ENCODE peak calls at places on chromosomes 6 and 20, in five cellular contexts. N is RWPE1, G is cardiac muscle cell, Z is foreskin fibroblast, P is tibial nerve. Y is an unnamed sample.

GRCh38 chr20:688809-689208 is 13.2 kb upstream of the SCRT2 start:
- DNase-seq in N (no peak), G (no peak), Z (peak), P (no peak), Y (no peak)

GRCh38 chr6:89895273-89895874 is 1.1 kb downstream of the GJA10 start:
- DNase-seq in N (peak), G (peak), Z (peak), P (no peak), Y (no peak)

GRCh38 chr20:23156170-23156841 is 70.2 kb upstream of the CD93 start:
- DNase-seq in N (peak), G (peak), Z (peak), P (peak), Y (no peak)

GRCh38 chr20:49323622-49324238 is 45.9 kb upstream of the ZNFX1 start:
- DNase-seq in N (peak), G (peak), Z (peak), P (peak), Y (peak)

GRCh38 chr6:85287654-85288053 is 162.2 kb upstream of the NT5E start:
- DNase-seq in N (no peak), G (no peak), Z (no peak), P (no peak), Y (no peak)

GRCh38 chr20:2156666-2157624 is 55.3 kb downstream of the STK35 start:
- DNase-seq in N (no peak), G (no peak), Z (peak), P (no peak), Y (no peak)

GRCh38 chr6:28005124-28005662 is 48.2 kb downstream of the OR2B6 start:
- DNase-seq in N (no peak), G (no peak), Z (no peak), P (no peak), Y (no peak)

GRCh38 chr6:138607478-138608433 is 108.5 kb upstream of the NHSL1 start:
- DNase-seq in N (no peak), G (no peak), Z (no peak), P (no peak), Y (no peak)

GRCh38 chr6:39341942-39342341 is 19.4 kb upstream of the KCNK16 start:
- DNase-seq in N (no peak), G (no peak), Z (no peak), P (no peak), Y (no peak)

GRCh38 chr20:38825901-38826625 is 20.6 kb downstream of the PPP1R16B start:
- DNase-seq in N (peak), G (peak), Z (peak), P (no peak), Y (no peak)

GRCh38 chr6:159414711-159415110 is 245.5 kb downstream of the FNDC1 start:
- DNase-seq in N (no peak), G (no peak), Z (no peak), P (no peak), Y (no peak)

GRCh38 chr6:5094327-5094726 is 9.2 kb downstream of the PPP1R3G start:
- DNase-seq in N (no peak), G (peak), Z (peak), P (no peak), Y (no peak)

GRCh38 chr6:48535569-48535968 is 424.6 kb upstream of the PTCHD4 start:
- DNase-seq in N (peak), G (peak), Z (peak), P (no peak), Y (no peak)

GRCh38 chr6:79240509-79240908 is 6.0 kb upstream of the HMGN3 start:
- DNase-seq in N (no peak), G (peak), Z (no peak), P (no peak), Y (no peak)

GRCh38 chr20:17228624-17229061 is 1.8 kb downstream of the PCSK2 start:
- DNase-seq in N (no peak), G (no peak), Z (no peak), P (no peak), Y (no peak)

GRCh38 chr6:15994814-15995459 is 133.9 kb upstream of the MYLIP start:
- DNase-seq in N (no peak), G (no peak), Z (no peak), P (no peak), Y (no peak)

GRCh38 chr6:36360241-36361054 is 23.8 kb upstream of the BNIP5 start:
- DNase-seq in N (peak), G (peak), Z (peak), P (peak), Y (peak)

GRCh38 chr6:39189131-39189530 is 40.1 kb downstream of the KCNK5 start:
- DNase-seq in N (no peak), G (no peak), Z (no peak), P (no peak), Y (no peak)

GRCh38 chr6:33014841-33015634 is 5.6 kb upstream of the HLA-DOA start:
- DNase-seq in N (peak), G (peak), Z (peak), P (peak), Y (peak)

GRCh38 chr20:62227977-62228958 is 8.2 kb upstream of the HRH3 start:
- DNase-seq in N (no peak), G (no peak), Z (no peak), P (no peak), Y (no peak)

GRCh38 chr20:57762531-57763234 is 52.9 kb upstream of the PMEPA1 start:
- DNase-seq in N (no peak), G (no peak), Z (no peak), P (no peak), Y (no peak)

GRCh38 chr6:15575357-15576037 is 87.3 kb downstream of the DTNBP1 start:
- DNase-seq in N (no peak), G (no peak), Z (no peak), P (no peak), Y (no peak)

GRCh38 chr6:135033238-135033637 is 21.4 kb downstream of the HBS1L start:
- DNase-seq in N (no peak), G (no peak), Z (no peak), P (no peak), Y (no peak)

GRCh38 chr6:43496370-43497128 is 13.6 kb downstream of the LRRC73 start:
- DNase-seq in N (peak), G (peak), Z (peak), P (no peak), Y (peak)

GRCh38 chr6:22828179-22829062 is 259.1 kb downstream of the HDGFL1 start:
- DNase-seq in N (peak), G (peak), Z (peak), P (no peak), Y (no peak)

GRCh38 chr6:147283460-147283859 is 79.2 kb downstream of the STXBP5 start:
- DNase-seq in N (no peak), G (no peak), Z (peak), P (no peak), Y (no peak)

GRCh38 chr6:72466971-72467566 is 154.8 kb upstream of the KCNQ5 start:
- DNase-seq in N (no peak), G (peak), Z (no peak), P (no peak), Y (no peak)

GRCh38 chr6:165889636-165890403 is 226.8 kb upstream of the PDE10A start:
- DNase-seq in N (peak), G (peak), Z (peak), P (no peak), Y (no peak)

GRCh38 chr20:17541996-17542395 is 10.8 kb upstream of the BFSP1 start:
- DNase-seq in N (no peak), G (peak), Z (peak), P (no peak), Y (no peak)

GRCh38 chr6:137705166-137706064 is 161.6 kb upstream of the TNFAIP3 start:
- DNase-seq in N (peak), G (peak), Z (peak), P (peak), Y (peak)

GRCh38 chr6:28659250-28659566 is 133.5 kb downstream of the GPX5 start:
- DNase-seq in N (no peak), G (no peak), Z (no peak), P (no peak), Y (no peak)

GRCh38 chr20:16942702-16943101 is 194.5 kb downstream of the OTOR start:
- DNase-seq in N (no peak), G (no peak), Z (peak), P (no peak), Y (no peak)

GRCh38 chr20:5990946-5991345 is 40.5 kb downstream of the MCM8 start:
- DNase-seq in N (no peak), G (no peak), Z (no peak), P (no peak), Y (no peak)

GRCh38 chr20:5987383-5987782 is 36.9 kb downstream of the MCM8 start:
- DNase-seq in N (no peak), G (no peak), Z (no peak), P (no peak), Y (no peak)

GRCh38 chr20:5991623-5992441 is 41.4 kb downstream of the MCM8 start:
- DNase-seq in N (no peak), G (no peak), Z (peak), P (no peak), Y (no peak)

GRCh38 chr20:5989539-5989938 is 39.1 kb downstream of the MCM8 start:
- DNase-seq in N (no peak), G (no peak), Z (no peak), P (no peak), Y (no peak)
- TF ChIP-seq CTCF in N (no peak), G (no peak), Z (no peak), P (no peak), Y (no peak)

GRCh38 chr6:157885211-157885788 is 62.3 kb downstream of the SNX9 start:
- DNase-seq in N (no peak), G (no peak), Z (no peak), P (no peak), Y (no peak)
- TF ChIP-seq CTCF in N (no peak), G (no peak), Z (no peak), P (no peak), Y (no peak)

GRCh38 chr20:36836591-36837329 is 39.2 kb upstream of the TLDC2 start:
- DNase-seq in N (no peak), G (peak), Z (peak), P (no peak), Y (peak)
- TF ChIP-seq CTCF in N (no peak), G (peak), Z (peak), P (no peak), Y (peak)

GRCh38 chr6:145865595-145865994 is 51.0 kb upstream of the FBXO30 start:
- DNase-seq in N (no peak), G (no peak), Z (no peak), P (no peak), Y (no peak)

GRCh38 chr6:145863396-145863795 is 48.8 kb upstream of the FBXO30 start:
- DNase-seq in N (no peak), G (no peak), Z (no peak), P (no peak), Y (no peak)

GRCh38 chr6:145863988-145864616 is 49.5 kb upstream of the FBXO30 start:
- DNase-seq in N (no peak), G (no peak), Z (no peak), P (no peak), Y (peak)

GRCh38 chr6:145866449-145867401 is 52.1 kb upstream of the FBXO30 start:
- DNase-seq in N (no peak), G (no peak), Z (no peak), P (no peak), Y (peak)

GRCh38 chr6:145865175-145865574 is 50.6 kb upstream of the FBXO30 start:
- DNase-seq in N (no peak), G (no peak), Z (peak), P (no peak), Y (no peak)
- TF ChIP-seq CTCF in N (no peak), G (no peak), Z (no peak), P (no peak), Y (no peak)

DNA sequence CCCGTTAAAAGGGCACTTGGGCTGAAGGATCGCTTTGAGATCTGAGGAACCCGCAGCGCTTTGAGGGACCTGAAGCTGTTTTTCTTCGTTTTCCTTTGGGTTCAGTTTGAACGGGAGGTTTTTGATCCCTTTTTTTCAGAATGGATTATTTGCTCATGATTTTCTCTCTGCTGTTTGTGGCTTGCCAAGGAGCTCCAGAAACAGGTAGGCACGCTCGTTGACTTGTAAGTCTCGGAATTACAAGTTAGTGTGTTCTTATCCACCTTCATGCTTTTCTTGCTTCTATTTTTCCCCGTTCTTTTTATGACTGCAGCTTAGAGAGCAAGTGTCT is 294 bp downstream of the EDN1 start:
- DNase-seq in N (no peak), G (no peak), Z (no peak), P (no peak), Y (no peak)
- TF ChIP-seq CTCF in N (no peak), G (no peak), Z (no peak), P (no peak), Y (no peak)

GRCh38 chr6:100229512-100229911 is 235.2 kb downstream of the SIM1 start:
- DNase-seq in N (no peak), G (no peak), Z (no peak), P (no peak), Y (no peak)

GRCh38 chr6:100230115-100230975 is 234.4 kb downstream of the SIM1 start:
- DNase-seq in N (no peak), G (no peak), Z (peak), P (no peak), Y (no peak)

GRCh38 chr6:100230976-100231316 is 233.8 kb downstream of the SIM1 start:
- DNase-seq in N (peak), G (no peak), Z (peak), P (no peak), Y (no peak)

GRCh38 chr6:100226811-100227210 is 232.8 kb upstream of the MCHR2 start:
- DNase-seq in N (no peak), G (no peak), Z (no peak), P (no peak), Y (no peak)

DNA sequence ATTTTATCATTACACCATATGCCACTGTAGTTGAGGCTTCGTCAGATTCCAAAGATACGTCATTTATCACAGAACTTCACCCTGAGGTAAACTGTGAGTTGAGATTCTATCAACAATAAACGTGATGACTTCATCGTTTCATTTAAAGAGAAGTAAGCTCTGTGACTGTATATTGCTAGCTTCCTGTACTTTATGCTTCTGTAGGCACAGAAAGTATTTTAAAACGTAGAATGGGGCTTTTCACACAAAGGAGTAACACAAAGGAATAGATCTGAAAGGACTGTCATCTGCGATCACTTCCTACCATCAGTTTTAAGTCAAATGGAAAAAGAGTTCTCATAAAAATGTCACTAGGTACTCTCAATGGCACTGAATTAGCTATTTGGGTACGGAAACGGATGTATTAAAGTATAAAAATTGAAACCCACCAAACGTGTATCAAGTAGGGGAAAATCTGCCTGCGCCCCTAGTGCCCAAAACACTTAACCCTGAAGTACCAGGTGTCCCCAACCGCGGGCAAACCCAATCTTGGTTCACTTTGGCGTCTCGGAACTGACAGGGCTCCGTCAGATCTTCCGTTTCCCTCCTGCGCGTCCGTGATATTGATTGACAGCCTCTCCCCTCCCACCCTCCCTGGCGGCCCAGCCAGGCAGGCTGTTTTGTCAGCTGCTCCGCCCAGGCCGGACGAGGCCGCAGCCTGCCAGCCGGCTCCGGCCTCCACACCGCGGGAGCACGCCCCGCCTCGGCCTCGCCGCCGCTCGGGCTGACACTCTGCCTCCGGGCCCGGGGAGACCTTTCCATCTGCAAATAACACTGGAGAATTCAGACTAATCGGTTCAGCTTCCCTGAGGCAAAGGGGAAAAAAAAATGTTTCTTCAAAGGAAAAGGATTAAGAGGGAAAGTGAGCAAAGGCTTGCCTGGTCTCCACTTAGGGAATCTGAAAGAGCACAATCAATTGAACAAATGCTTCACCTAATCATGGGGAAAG is 234.7 kb upstream of the MCHR2 start:
- DNase-seq in N (peak), G (peak), Z (peak), P (peak), Y (peak)
- TF ChIP-seq CTCF in N (peak), G (peak), Z (no peak), P (no peak), Y (peak)

DNA sequence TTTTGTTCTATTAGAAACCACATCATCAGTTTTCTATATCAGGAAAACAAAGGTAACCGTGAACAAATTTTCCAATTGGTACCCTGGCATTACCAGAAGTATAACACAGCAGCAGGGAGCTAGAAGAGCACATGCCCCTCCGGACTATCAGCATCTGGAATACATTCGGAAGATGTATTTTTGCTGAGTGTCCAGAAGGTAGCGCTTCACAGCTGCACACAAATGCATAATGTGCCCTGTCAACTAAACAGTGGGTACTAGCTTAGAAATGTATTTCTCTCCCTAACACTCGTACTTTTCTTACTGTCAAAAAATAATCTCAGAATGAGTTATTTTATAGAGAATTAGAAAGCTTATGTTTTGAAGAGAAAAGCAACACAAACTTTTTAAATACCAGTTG is 77.6 kb downstream of the HUS1B start:
- DNase-seq in N (no peak), G (peak), Z (peak), P (no peak), Y (no peak)
- TF ChIP-seq CTCF in N (peak), G (peak), Z (peak), P (no peak), Y (no peak)